ENCODE peak calls at places on chromosome 7, in six cellular contexts. One of them, this sample, is unnamed.

GRCh38 chr7:158239290-158239981 is 348.2 kb downstream of the PTPRN2 start:
- DNase-seq in GM12891: no peak
- DNase-seq in HepG2: no peak
- DNase-seq in GM12878: no peak
- DNase-seq in H1: no peak
- DNase-seq in K562: peak; percentile 9
- DNase-seq in this sample: no peak

GRCh38 chr7:86629-87028 is 105.7 kb upstream of the FAM20C start:
- DNase-seq in H1: no peak
- DNase-seq in K562: no peak
- DNase-seq in GM12891: no peak
- DNase-seq in HepG2: no peak
- DNase-seq in GM12878: no peak
- DNase-seq in this sample: no peak

GRCh38 chr7:128017460-128017859 is 13.8 kb downstream of the LRRC4 start:
- DNase-seq in K562: no peak
- DNase-seq in GM12878: no peak
- DNase-seq in HepG2: no peak
- DNase-seq in H1: no peak
- DNase-seq in GM12891: no peak
- DNase-seq in this sample: no peak

GRCh38 chr7:128263420-128263819 is 22.3 kb downstream of the LEP start:
- DNase-seq in GM12878: no peak
- DNase-seq in GM12891: no peak
- DNase-seq in HepG2: no peak
- DNase-seq in K562: peak; percentile 91
- DNase-seq in H1: no peak
- DNase-seq in this sample: no peak

GRCh38 chr7:85010306-85010705 is 176.6 kb downstream of the SEMA3D start:
- DNase-seq in GM12878: no peak
- DNase-seq in GM12891: no peak
- DNase-seq in K562: no peak
- DNase-seq in H1: no peak
- DNase-seq in HepG2: no peak
- DNase-seq in this sample: no peak

GRCh38 chr7:96995406-96996110 is 9.8 kb upstream of the DLX6 start:
- DNase-seq in H1: no peak
- DNase-seq in GM12878: no peak
- DNase-seq in HepG2: no peak
- DNase-seq in K562: no peak
- DNase-seq in GM12891: no peak
- DNase-seq in this sample: no peak

GRCh38 chr7:76281706-76282343 is 20.6 kb upstream of the HSPB1 start:
- DNase-seq in HepG2: no peak
- DNase-seq in GM12878: no peak
- DNase-seq in K562: no peak
- DNase-seq in GM12891: no peak
- DNase-seq in H1: no peak
- DNase-seq in this sample: no peak

GRCh38 chr7:6536899-6537298 is 14.4 kb downstream of the GRID2IP start:
- DNase-seq in GM12891: no peak
- DNase-seq in H1: peak; percentile 41
- DNase-seq in GM12878: no peak
- DNase-seq in K562: no peak
- DNase-seq in HepG2: no peak
- DNase-seq in this sample: no peak

GRCh38 chr7:55104123-55104522 is 85.3 kb downstream of the EGFR start:
- DNase-seq in K562: no peak
- DNase-seq in GM12891: no peak
- DNase-seq in HepG2: no peak
- DNase-seq in GM12878: no peak
- DNase-seq in H1: no peak
- DNase-seq in this sample: no peak

GRCh38 chr7:55104707-55105433 is 86.1 kb downstream of the EGFR start:
- DNase-seq in GM12891: no peak
- DNase-seq in H1: no peak
- DNase-seq in HepG2: no peak
- DNase-seq in GM12878: no peak
- DNase-seq in K562: no peak
- DNase-seq in this sample: no peak

GRCh38 chr7:55108401-55108800 is 89.6 kb downstream of the EGFR start:
- DNase-seq in HepG2: no peak
- DNase-seq in GM12878: no peak
- DNase-seq in K562: no peak
- DNase-seq in GM12891: no peak
- DNase-seq in H1: no peak
- DNase-seq in this sample: no peak

GRCh38 chr7:55107946-55108345 is 89.1 kb downstream of the EGFR start:
- DNase-seq in K562: no peak
- DNase-seq in GM12891: no peak
- DNase-seq in HepG2: peak; percentile 8
- DNase-seq in GM12878: no peak
- DNase-seq in H1: no peak
- DNase-seq in this sample: no peak

GRCh38 chr7:55105952-55106351 is 87.1 kb downstream of the EGFR start:
- DNase-seq in H1: no peak
- DNase-seq in GM12891: no peak
- DNase-seq in HepG2: no peak
- DNase-seq in K562: no peak
- DNase-seq in GM12878: no peak
- DNase-seq in this sample: no peak
- TF ChIP-seq TAF1 in H1: no peak
- TF ChIP-seq TAF1 in GM12891: no peak
- TF ChIP-seq TAF1 in HepG2: no peak
- TF ChIP-seq TAF1 in K562: no peak
- TF ChIP-seq TAF1 in GM12878: no peak
- TF ChIP-seq TAF1 in this sample: no peak

GRCh38 chr7:131403322-131403721 is 75.6 kb downstream of the MKLN1 start:
- DNase-seq in GM12878: no peak
- DNase-seq in GM12891: no peak
- DNase-seq in HepG2: no peak
- DNase-seq in K562: no peak
- DNase-seq in H1: no peak
- DNase-seq in this sample: no peak

GRCh38 chr7:131404226-131404911 is 76.7 kb downstream of the MKLN1 start:
- DNase-seq in H1: no peak
- DNase-seq in GM12878: no peak
- DNase-seq in K562: no peak
- DNase-seq in HepG2: peak; percentile 4
- DNase-seq in GM12891: no peak
- DNase-seq in this sample: no peak

DNA sequence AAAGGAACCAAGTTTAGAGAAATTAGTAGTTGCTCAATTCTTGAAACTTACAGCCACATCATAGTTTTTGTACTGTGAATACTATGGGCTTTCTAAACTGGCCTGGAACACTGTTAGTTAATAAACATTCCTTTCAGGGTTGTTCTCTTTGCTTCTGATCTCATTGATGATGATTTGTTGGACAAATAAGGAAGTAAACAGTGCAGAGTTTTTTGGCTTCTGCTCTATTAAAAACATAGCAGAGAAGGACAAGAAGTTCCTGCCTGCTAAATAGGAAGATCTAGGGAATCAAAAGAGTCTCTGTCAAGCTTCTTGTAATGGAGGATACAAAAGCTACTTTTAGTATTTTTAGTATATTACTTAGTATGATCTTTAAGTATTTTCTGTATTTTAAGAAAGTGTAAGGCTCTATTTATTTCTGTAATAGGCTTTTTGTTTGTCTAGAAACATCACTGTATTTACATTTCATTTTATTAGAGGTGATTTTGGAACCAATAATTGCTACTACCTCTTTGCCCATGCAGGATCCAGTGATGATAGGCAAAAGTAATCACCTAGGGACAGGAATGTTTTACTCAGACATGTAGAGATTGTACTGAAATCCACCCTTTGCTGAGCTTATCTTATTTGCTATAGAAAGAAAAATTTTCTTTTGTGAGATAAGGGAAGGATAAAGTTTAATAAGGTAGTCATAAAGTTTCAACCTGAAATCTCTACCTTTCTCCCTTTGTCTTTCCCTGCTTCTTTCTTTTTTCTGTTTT is 73.3 kb downstream of the MKLN1 start:
- DNase-seq in K562: no peak
- DNase-seq in HepG2: peak; percentile 16
- DNase-seq in GM12878: no peak
- DNase-seq in H1: no peak
- DNase-seq in GM12891: no peak
- DNase-seq in this sample: no peak
- TF ChIP-seq POLR2AphosphoS5 in K562: no peak
- TF ChIP-seq POLR2AphosphoS5 in HepG2: no peak
- TF ChIP-seq POLR2AphosphoS5 in GM12878: no peak
- TF ChIP-seq POLR2AphosphoS5 in H1: no peak
- TF ChIP-seq POLR2AphosphoS5 in GM12891: no peak
- TF ChIP-seq POLR2AphosphoS5 in this sample: no peak

GRCh38 chr7:66099551-66100407 is 14.9 kb upstream of the CRCP start:
- DNase-seq in K562: peak; percentile 42
- DNase-seq in GM12891: no peak
- DNase-seq in HepG2: no peak
- DNase-seq in H1: peak; percentile 51
- DNase-seq in GM12878: no peak
- DNase-seq in this sample: no peak
- TF ChIP-seq POLR2A in K562: peak; percentile 94
- TF ChIP-seq POLR2A in GM12891: no peak
- TF ChIP-seq POLR2A in HepG2: no peak
- TF ChIP-seq POLR2A in H1: no peak
- TF ChIP-seq POLR2A in GM12878: peak; percentile 40
- TF ChIP-seq POLR2A in this sample: no peak

GRCh38 chr7:90512841-90513254 is 43.4 kb downstream of the PTTG1IP2 start:
- DNase-seq in H1: no peak
- DNase-seq in HepG2: peak; percentile 18
- DNase-seq in GM12891: no peak
- DNase-seq in K562: no peak
- DNase-seq in GM12878: no peak
- DNase-seq in this sample: no peak

GRCh38 chr7:90511776-90512175 is 42.3 kb downstream of the PTTG1IP2 start:
- DNase-seq in HepG2: no peak
- DNase-seq in H1: no peak
- DNase-seq in GM12891: no peak
- DNase-seq in K562: no peak
- DNase-seq in GM12878: no peak
- DNase-seq in this sample: no peak

GRCh38 chr7:90503379-90503778 is 33.9 kb downstream of the PTTG1IP2 start:
- DNase-seq in HepG2: no peak
- DNase-seq in H1: no peak
- DNase-seq in GM12878: no peak
- DNase-seq in GM12891: no peak
- DNase-seq in K562: no peak
- DNase-seq in this sample: no peak

GRCh38 chr7:90507692-90508091 is 38.3 kb downstream of the PTTG1IP2 start:
- DNase-seq in GM12891: no peak
- DNase-seq in H1: no peak
- DNase-seq in HepG2: no peak
- DNase-seq in K562: no peak
- DNase-seq in GM12878: no peak
- DNase-seq in this sample: no peak
- TF ChIP-seq TAF1 in GM12891: no peak
- TF ChIP-seq TAF1 in H1: no peak
- TF ChIP-seq TAF1 in HepG2: no peak
- TF ChIP-seq TAF1 in K562: no peak
- TF ChIP-seq TAF1 in GM12878: no peak
- TF ChIP-seq TAF1 in this sample: no peak

DNA sequence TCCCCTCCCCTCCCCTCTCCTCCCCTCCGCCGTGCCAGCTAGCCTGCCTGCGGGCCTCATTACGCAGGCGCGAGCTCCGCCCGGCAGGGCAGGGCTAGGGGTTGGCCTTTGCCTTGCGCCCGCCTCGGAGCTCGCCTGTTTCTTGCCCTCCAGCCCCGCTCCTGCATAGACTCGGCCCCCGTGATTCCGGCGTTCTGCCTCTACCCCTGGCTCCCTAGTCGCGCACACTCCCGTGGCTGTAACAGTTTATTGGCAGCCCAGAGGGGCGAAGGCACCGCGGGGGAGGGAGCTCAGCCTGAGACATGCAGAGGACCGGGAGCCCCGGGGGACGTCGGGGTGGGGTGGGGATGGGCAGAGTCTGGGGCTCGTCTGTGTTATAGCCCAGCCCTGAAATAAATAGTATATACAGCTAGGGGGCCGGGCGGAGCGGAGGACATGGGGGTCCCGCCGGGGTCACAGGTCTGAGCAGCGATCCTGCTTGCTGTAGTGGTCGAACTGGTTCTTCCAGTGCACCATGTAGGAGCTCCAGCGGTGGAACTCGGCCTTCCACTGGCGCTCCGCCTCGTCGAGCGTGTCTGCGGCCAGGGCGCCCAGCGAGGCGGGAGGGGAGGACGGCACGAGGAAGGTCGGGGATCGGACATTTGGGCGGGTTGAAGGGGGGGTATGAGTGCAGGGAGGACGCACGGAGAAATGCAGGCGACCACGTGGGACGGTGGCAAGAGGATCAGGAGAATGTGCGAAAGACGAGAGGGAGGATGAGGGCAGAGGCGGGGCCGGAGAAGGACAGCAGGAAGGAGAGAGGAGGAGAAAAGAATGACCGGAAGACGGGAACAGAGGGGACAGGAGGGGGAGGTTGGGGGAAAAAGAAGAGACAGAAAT is 485 bp upstream of the UFSP1 start:
- DNase-seq in HepG2: peak; percentile 84
- DNase-seq in K562: peak; percentile 96
- DNase-seq in GM12878: peak; percentile 73
- DNase-seq in H1: peak; percentile 79
- DNase-seq in GM12891: peak; percentile 99
- DNase-seq in this sample: peak; percentile 99
- TF ChIP-seq POLR2AphosphoS5 in HepG2: peak; percentile 85
- TF ChIP-seq POLR2AphosphoS5 in K562: peak; percentile 70
- TF ChIP-seq POLR2AphosphoS5 in GM12878: no peak
- TF ChIP-seq POLR2AphosphoS5 in H1: peak; percentile 73
- TF ChIP-seq POLR2AphosphoS5 in GM12891: no peak
- TF ChIP-seq POLR2AphosphoS5 in this sample: no peak

DNA sequence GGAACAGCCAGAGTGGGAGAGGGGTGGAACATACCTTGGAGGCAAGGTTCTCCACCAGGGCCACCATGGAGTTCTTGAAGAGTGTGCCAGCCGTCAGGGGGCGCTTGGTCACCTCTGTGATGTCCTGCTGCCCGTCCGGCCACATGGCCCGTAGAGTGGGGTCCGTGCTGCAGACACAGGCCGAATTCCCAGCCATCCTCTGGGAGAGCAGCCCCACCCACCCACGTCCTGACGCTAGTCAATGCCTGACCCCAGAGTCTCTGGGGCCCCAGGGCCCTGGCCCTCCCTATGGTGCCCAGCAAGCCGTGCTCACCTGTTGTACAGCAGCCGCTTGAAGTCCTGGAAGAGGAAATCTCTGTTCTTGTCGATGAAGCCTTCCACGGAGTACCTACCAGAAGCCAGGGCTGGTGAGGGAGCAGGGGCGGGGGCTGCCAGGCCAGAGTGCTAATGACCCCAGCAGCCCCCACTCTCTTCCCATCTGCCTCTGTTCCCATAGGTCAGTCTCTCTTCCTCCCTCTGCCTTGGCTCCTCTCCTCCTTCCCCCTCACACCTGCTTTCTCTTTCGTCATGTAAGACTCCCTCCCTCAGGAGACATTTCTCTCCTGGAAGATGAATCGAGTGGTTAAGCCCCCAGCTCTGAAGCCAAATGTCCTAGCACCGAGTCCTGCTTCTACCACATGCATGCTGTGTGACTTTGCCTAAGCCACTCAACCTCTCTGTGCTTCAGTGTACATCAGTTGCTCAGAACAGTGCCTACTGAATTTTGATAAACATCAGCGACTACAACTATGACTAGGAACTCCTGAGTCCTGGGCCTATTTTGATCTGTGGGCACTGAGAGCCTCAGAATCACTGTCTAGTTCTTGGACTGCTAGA is 11.0 kb downstream of the MYO1G start:
- DNase-seq in GM12878: no peak
- DNase-seq in HepG2: peak; percentile 68
- DNase-seq in H1: no peak
- DNase-seq in K562: peak; percentile 62
- DNase-seq in GM12891: no peak
- DNase-seq in this sample: no peak
- TF ChIP-seq POLR2A in GM12878: peak; percentile 60
- TF ChIP-seq POLR2A in HepG2: no peak
- TF ChIP-seq POLR2A in H1: no peak
- TF ChIP-seq POLR2A in K562: no peak
- TF ChIP-seq POLR2A in GM12891: no peak
- TF ChIP-seq POLR2A in this sample: peak; percentile 54